ENCODE peak calls at places on chromosomes 13 and 19, in four cellular contexts. One of them, this sample, is unnamed.

GRCh38 chr19:15623711-15624318 is 8.8 kb downstream of the CYP4F8 start:
- DNase-seq in heart right ventricle: no peak
- DNase-seq in glutamatergic neuron: no peak
- DNase-seq in mesothelial cell of epicardium: no peak
- DNase-seq in this sample: no peak

GRCh38 chr19:39307233-39307821 is 11.1 kb downstream of the IFNL1 start:
- DNase-seq in heart right ventricle: no peak
- DNase-seq in glutamatergic neuron: peak
- DNase-seq in mesothelial cell of epicardium: peak
- DNase-seq in this sample: no peak

GRCh38 chr19:46413262-46414031 is at the start of gene CCDC8:
- DNase-seq in heart right ventricle: peak
- DNase-seq in glutamatergic neuron: peak
- DNase-seq in mesothelial cell of epicardium: peak
- DNase-seq in this sample: no peak

GRCh38 chr13:106083620-106084350 is 451.7 kb downstream of the EFNB2 start:
- DNase-seq in heart right ventricle: peak
- DNase-seq in glutamatergic neuron: no peak
- DNase-seq in mesothelial cell of epicardium: no peak
- DNase-seq in this sample: peak

GRCh38 chr13:103878891-103879605 is 812.8 kb upstream of the SLC10A2 start:
- DNase-seq in heart right ventricle: no peak
- DNase-seq in glutamatergic neuron: no peak
- DNase-seq in mesothelial cell of epicardium: no peak
- DNase-seq in this sample: no peak

GRCh38 chr19:46736544-46737274 is 9.1 kb upstream of the FKRP start:
- DNase-seq in heart right ventricle: peak
- DNase-seq in glutamatergic neuron: no peak
- DNase-seq in mesothelial cell of epicardium: no peak
- DNase-seq in this sample: no peak

GRCh38 chr19:5696196-5697021 is 6.3 kb downstream of the RPL36 start:
- DNase-seq in heart right ventricle: no peak
- DNase-seq in glutamatergic neuron: no peak
- DNase-seq in mesothelial cell of epicardium: no peak
- DNase-seq in this sample: no peak

GRCh38 chr19:13634658-13635057 is 128.4 kb upstream of the CACNA1A start:
- DNase-seq in heart right ventricle: no peak
- DNase-seq in glutamatergic neuron: no peak
- DNase-seq in mesothelial cell of epicardium: no peak
- DNase-seq in this sample: no peak

GRCh38 chr19:8423821-8424223 is 10.7 kb downstream of the MARCHF2 start:
- DNase-seq in heart right ventricle: peak
- DNase-seq in glutamatergic neuron: peak
- DNase-seq in mesothelial cell of epicardium: peak
- DNase-seq in this sample: peak

GRCh38 chr19:22332924-22333323 is 46.7 kb downstream of the ZNF729 start:
- DNase-seq in heart right ventricle: no peak
- DNase-seq in glutamatergic neuron: no peak
- DNase-seq in mesothelial cell of epicardium: no peak
- DNase-seq in this sample: peak

GRCh38 chr19:45939792-45940514 is 25.4 kb upstream of the NANOS2 start:
- DNase-seq in heart right ventricle: no peak
- DNase-seq in glutamatergic neuron: no peak
- DNase-seq in mesothelial cell of epicardium: no peak
- DNase-seq in this sample: no peak

GRCh38 chr19:1569997-1570396 is 1.9 kb upstream of the MEX3D start:
- DNase-seq in heart right ventricle: no peak
- DNase-seq in glutamatergic neuron: no peak
- DNase-seq in mesothelial cell of epicardium: no peak
- DNase-seq in this sample: no peak

GRCh38 chr13:42266464-42266863 is 5.5 kb upstream of the AKAP11 start:
- DNase-seq in heart right ventricle: peak
- DNase-seq in glutamatergic neuron: no peak
- DNase-seq in mesothelial cell of epicardium: no peak
- DNase-seq in this sample: no peak

GRCh38 chr13:72677431-72677830 is 50.0 kb downstream of the MZT1 start:
- DNase-seq in heart right ventricle: no peak
- DNase-seq in glutamatergic neuron: no peak
- DNase-seq in mesothelial cell of epicardium: no peak
- DNase-seq in this sample: no peak

GRCh38 chr19:29682236-29682895 is 17.1 kb downstream of the PLEKHF1 start:
- DNase-seq in heart right ventricle: no peak
- DNase-seq in glutamatergic neuron: no peak
- DNase-seq in mesothelial cell of epicardium: no peak
- DNase-seq in this sample: no peak

GRCh38 chr13:34031629-34032028 is 213.7 kb downstream of the RFC3 start:
- DNase-seq in heart right ventricle: no peak
- DNase-seq in glutamatergic neuron: no peak
- DNase-seq in mesothelial cell of epicardium: no peak
- DNase-seq in this sample: no peak

GRCh38 chr19:44747739-44748425 is 626 bp upstream of the BCL3 start:
- DNase-seq in heart right ventricle: peak
- DNase-seq in glutamatergic neuron: no peak
- DNase-seq in mesothelial cell of epicardium: peak
- DNase-seq in this sample: peak

GRCh38 chr19:47507924-47508553 is 6.8 kb downstream of the NAPA start:
- DNase-seq in heart right ventricle: no peak
- DNase-seq in glutamatergic neuron: no peak
- DNase-seq in mesothelial cell of epicardium: no peak
- DNase-seq in this sample: no peak

GRCh38 chr19:33373701-33374405 is at the start of gene CEBPG:
- DNase-seq in heart right ventricle: peak
- DNase-seq in glutamatergic neuron: peak
- DNase-seq in mesothelial cell of epicardium: peak
- DNase-seq in this sample: peak

GRCh38 chr19:47142779-47143178 is 12.1 kb downstream of the SAE1 start:
- DNase-seq in heart right ventricle: no peak
- DNase-seq in glutamatergic neuron: no peak
- DNase-seq in mesothelial cell of epicardium: no peak
- DNase-seq in this sample: no peak

GRCh38 chr19:44254496-44254895 is 5.2 kb upstream of the ZNF233 start:
- DNase-seq in heart right ventricle: no peak
- DNase-seq in glutamatergic neuron: no peak
- DNase-seq in mesothelial cell of epicardium: no peak
- DNase-seq in this sample: no peak

GRCh38 chr19:21358768-21359451 is at the start of gene ZNF738:
- DNase-seq in heart right ventricle: peak
- DNase-seq in glutamatergic neuron: peak
- DNase-seq in mesothelial cell of epicardium: peak
- DNase-seq in this sample: peak

GRCh38 chr19:16814526-16815100 is 14.6 kb upstream of the SIN3B start:
- DNase-seq in heart right ventricle: no peak
- DNase-seq in glutamatergic neuron: no peak
- DNase-seq in mesothelial cell of epicardium: no peak
- DNase-seq in this sample: no peak

GRCh38 chr19:1270854-1271527 is 1.9 kb downstream of the CIRBP start:
- DNase-seq in heart right ventricle: no peak
- DNase-seq in glutamatergic neuron: no peak
- DNase-seq in mesothelial cell of epicardium: no peak
- DNase-seq in this sample: no peak

GRCh38 chr13:67229438-67230242 is 496 bp downstream of the PCDH9 start:
- DNase-seq in heart right ventricle: no peak
- DNase-seq in glutamatergic neuron: no peak
- DNase-seq in mesothelial cell of epicardium: no peak
- DNase-seq in this sample: no peak

GRCh38 chr19:7257148-7258041 is 36.8 kb downstream of the INSR start:
- DNase-seq in heart right ventricle: peak
- DNase-seq in glutamatergic neuron: no peak
- DNase-seq in mesothelial cell of epicardium: no peak
- DNase-seq in this sample: peak

GRCh38 chr13:90445179-90445578 is 902.3 kb upstream of the MIR17HG start:
- DNase-seq in heart right ventricle: no peak
- DNase-seq in glutamatergic neuron: no peak
- DNase-seq in mesothelial cell of epicardium: no peak
- DNase-seq in this sample: peak

GRCh38 chr19:309206-309565 is 18.0 kb upstream of the PLPP2 start:
- DNase-seq in heart right ventricle: peak
- DNase-seq in glutamatergic neuron: no peak
- DNase-seq in mesothelial cell of epicardium: no peak
- DNase-seq in this sample: no peak

GRCh38 chr19:46726551-46726950 is 9.6 kb upstream of the PRKD2 start:
- DNase-seq in heart right ventricle: no peak
- DNase-seq in glutamatergic neuron: no peak
- DNase-seq in mesothelial cell of epicardium: no peak
- DNase-seq in this sample: no peak

GRCh38 chr19:33724723-33725060 is 72.0 kb upstream of the KCTD15 start:
- DNase-seq in heart right ventricle: no peak
- DNase-seq in glutamatergic neuron: peak
- DNase-seq in mesothelial cell of epicardium: no peak
- DNase-seq in this sample: no peak

GRCh38 chr13:51865838-51866237 is 4.1 kb downstream of the CCDC70 start:
- DNase-seq in heart right ventricle: no peak
- DNase-seq in glutamatergic neuron: no peak
- DNase-seq in mesothelial cell of epicardium: no peak
- DNase-seq in this sample: no peak

GRCh38 chr19:49061445-49061844 is 3.2 kb downstream of the NTF4 start:
- DNase-seq in heart right ventricle: no peak
- DNase-seq in glutamatergic neuron: no peak
- DNase-seq in mesothelial cell of epicardium: no peak
- DNase-seq in this sample: no peak

GRCh38 chr19:49064029-49064629 is 489 bp downstream of the NTF4 start:
- DNase-seq in heart right ventricle: no peak
- DNase-seq in glutamatergic neuron: no peak
- DNase-seq in mesothelial cell of epicardium: no peak
- DNase-seq in this sample: peak

GRCh38 chr19:49065905-49066512 is 1.4 kb upstream of the NTF4 start:
- DNase-seq in heart right ventricle: no peak
- DNase-seq in glutamatergic neuron: no peak
- DNase-seq in mesothelial cell of epicardium: no peak
- DNase-seq in this sample: no peak

GRCh38 chr19:49067554-49067953 is 2.9 kb upstream of the NTF4 start:
- DNase-seq in heart right ventricle: no peak
- DNase-seq in glutamatergic neuron: no peak
- DNase-seq in mesothelial cell of epicardium: no peak
- DNase-seq in this sample: no peak

GRCh38 chr19:49064768-49065611 is at the start of gene NTF4:
- DNase-seq in heart right ventricle: no peak
- DNase-seq in glutamatergic neuron: peak
- DNase-seq in mesothelial cell of epicardium: peak
- DNase-seq in this sample: peak
- TF ChIP-seq CTCF in heart right ventricle: no peak
- TF ChIP-seq CTCF in glutamatergic neuron: no peak
- TF ChIP-seq CTCF in mesothelial cell of epicardium: no peak
- TF ChIP-seq CTCF in this sample: no peak

GRCh38 chr13:30577381-30577780 is 40.3 kb upstream of the USPL1 start:
- DNase-seq in heart right ventricle: no peak
- DNase-seq in glutamatergic neuron: no peak
- DNase-seq in mesothelial cell of epicardium: no peak
- DNase-seq in this sample: peak

GRCh38 chr13:30576528-30576927 is 41.2 kb upstream of the USPL1 start:
- DNase-seq in heart right ventricle: peak
- DNase-seq in glutamatergic neuron: no peak
- DNase-seq in mesothelial cell of epicardium: no peak
- DNase-seq in this sample: peak

GRCh38 chr13:30569901-30570576 is 47.7 kb upstream of the USPL1 start:
- DNase-seq in heart right ventricle: peak
- DNase-seq in glutamatergic neuron: no peak
- DNase-seq in mesothelial cell of epicardium: no peak
- DNase-seq in this sample: peak

GRCh38 chr13:30567072-30567471 is 50.6 kb upstream of the USPL1 start:
- DNase-seq in heart right ventricle: no peak
- DNase-seq in glutamatergic neuron: no peak
- DNase-seq in mesothelial cell of epicardium: no peak
- DNase-seq in this sample: no peak

DNA sequence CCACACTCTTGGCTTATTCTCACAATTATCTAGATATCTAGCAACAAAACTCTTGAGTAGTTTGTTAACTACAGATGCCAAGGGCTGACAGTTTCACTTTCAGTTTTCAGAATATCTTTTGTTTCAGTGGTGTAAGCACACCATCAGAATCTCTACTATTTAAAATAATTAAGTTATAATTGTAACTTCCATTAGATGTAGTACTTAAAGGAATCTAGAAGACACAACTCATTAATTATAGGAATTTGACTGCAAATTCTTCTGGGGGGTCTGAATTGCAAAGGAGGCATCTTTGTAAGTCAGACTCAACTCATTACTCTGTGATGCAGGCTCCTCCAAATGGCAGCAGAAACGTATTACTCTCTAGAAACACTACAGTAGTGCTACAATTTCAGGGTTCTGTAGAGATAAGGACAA is 44.9 kb upstream of the USPL1 start:
- DNase-seq in heart right ventricle: peak
- DNase-seq in glutamatergic neuron: no peak
- DNase-seq in mesothelial cell of epicardium: no peak
- DNase-seq in this sample: peak
- TF ChIP-seq CTCF in heart right ventricle: no peak
- TF ChIP-seq CTCF in glutamatergic neuron: no peak
- TF ChIP-seq CTCF in mesothelial cell of epicardium: no peak
- TF ChIP-seq CTCF in this sample: peak

GRCh38 chr13:44438234-44438579 is 64.6 kb downstream of the SERP2 start:
- DNase-seq in heart right ventricle: no peak
- DNase-seq in glutamatergic neuron: no peak
- DNase-seq in mesothelial cell of epicardium: no peak
- DNase-seq in this sample: no peak
- TF ChIP-seq CTCF in heart right ventricle: peak
- TF ChIP-seq CTCF in glutamatergic neuron: peak
- TF ChIP-seq CTCF in mesothelial cell of epicardium: peak
- TF ChIP-seq CTCF in this sample: no peak

GRCh38 chr19:4580021-4580901 is 20.8 kb upstream of the SEMA6B start:
- DNase-seq in heart right ventricle: no peak
- DNase-seq in glutamatergic neuron: peak
- DNase-seq in mesothelial cell of epicardium: no peak
- DNase-seq in this sample: no peak
- TF ChIP-seq CTCF in heart right ventricle: no peak
- TF ChIP-seq CTCF in glutamatergic neuron: no peak
- TF ChIP-seq CTCF in mesothelial cell of epicardium: no peak
- TF ChIP-seq CTCF in this sample: peak

DNA sequence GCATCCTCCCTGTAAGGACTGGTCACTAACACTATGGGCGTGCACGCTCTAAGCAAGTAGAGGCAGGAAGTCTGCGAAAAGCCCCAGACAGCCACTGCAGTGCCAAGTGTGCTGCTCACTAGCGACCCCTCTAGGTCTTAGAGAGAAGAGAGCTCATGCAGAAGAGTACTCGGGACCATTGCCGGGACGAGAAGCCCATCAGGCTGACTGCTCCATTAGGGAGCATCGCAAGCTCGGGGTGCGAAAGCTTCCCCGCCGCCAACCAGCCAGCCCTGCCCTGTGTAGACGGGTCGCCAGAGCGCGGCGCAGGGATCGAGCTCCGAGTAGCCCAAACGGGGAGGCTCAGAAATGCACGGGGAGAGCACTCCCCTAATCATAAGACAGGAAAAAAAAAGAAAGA is 16.6 kb downstream of the POU4F1 start:
- DNase-seq in heart right ventricle: no peak
- DNase-seq in glutamatergic neuron: no peak
- DNase-seq in mesothelial cell of epicardium: no peak
- DNase-seq in this sample: no peak
- TF ChIP-seq CTCF in heart right ventricle: no peak
- TF ChIP-seq CTCF in glutamatergic neuron: peak
- TF ChIP-seq CTCF in mesothelial cell of epicardium: no peak
- TF ChIP-seq CTCF in this sample: peak

This sample was measured in MCF 10A.